ENCODE peak calls at places on chromosomes 2 and 18, in six cellular contexts. D is ovary, U is K562, T is sigmoid colon, K is A549, I is stomach. P is an unnamed sample.

GRCh38 chr2:10465915-10466314 is 17.8 kb upstream of the ODC1 start:
- DNase-seq in I (no peak), K (no peak), U (no peak), D (no peak), T (peak), P (no peak)

GRCh38 chr2:200702044-200702443 is 109.7 kb upstream of the BZW1 start:
- DNase-seq in I (no peak), K (no peak), U (no peak), D (no peak), T (no peak), P (no peak)

GRCh38 chr18:11387880-11388279 is 221.5 kb upstream of the SLC35G4 start:
- DNase-seq in K (peak), T (no peak), I (peak), U (peak), D (no peak), P (peak)

GRCh38 chr2:100235098-100235497 is 87.2 kb downstream of the LONRF2 start:
- DNase-seq in T (no peak), I (peak), D (no peak), K (no peak), U (no peak), P (peak)

GRCh38 chr18:49020129-49020528 is 69.4 kb upstream of the SMAD7 start:
- DNase-seq in K (no peak), T (no peak), I (peak), U (no peak), D (no peak), P (peak)

GRCh38 chr2:189127756-189128155 is 51.8 kb downstream of the COL5A2 start:
- DNase-seq in U (no peak), D (no peak), T (no peak), K (no peak), I (no peak), P (no peak)

GRCh38 chr2:106701134-106701994 is 184.6 kb downstream of the ST6GAL2 start:
- DNase-seq in U (no peak), D (no peak), I (no peak), K (no peak), T (no peak), P (peak)

GRCh38 chr2:200077210-200077650 is 121.8 kb downstream of the MAIP1 start:
- DNase-seq in K (peak), T (no peak), U (no peak), D (no peak), I (no peak), P (no peak)

GRCh38 chr18:12686100-12686499 is 16.4 kb downstream of the CEP76 start:
- DNase-seq in D (no peak), T (no peak), K (peak), I (no peak), U (no peak), P (no peak)

GRCh38 chr2:51013870-51014526 is 17.9 kb downstream of the NRXN1 start:
- DNase-seq in T (no peak), I (no peak), D (no peak), U (no peak), K (no peak), P (no peak)

GRCh38 chr2:190717764-190718651 is 69.1 kb downstream of the NAB1 start:
- DNase-seq in K (no peak), D (no peak), T (no peak), I (no peak), U (no peak), P (no peak)

GRCh38 chr2:38508311-38509039 is 94.3 kb downstream of the HNRNPLL start:
- DNase-seq in K (peak), D (peak), T (peak), U (peak), I (peak), P (peak)

GRCh38 chr2:119431976-119432881 is 575 bp downstream of the TMEM37 start:
- DNase-seq in K (no peak), T (peak), I (peak), D (peak), U (no peak), P (peak)

GRCh38 chr2:73536133-73536532 is 106.1 kb downstream of the NAT8 start:
- DNase-seq in I (no peak), D (no peak), K (no peak), U (no peak), T (no peak), P (no peak)

GRCh38 chr2:216632952-216633615 is at the start of gene IGFBP2:
- DNase-seq in U (no peak), T (no peak), D (peak), K (peak), I (peak), P (peak)

GRCh38 chr2:177187631-177188312 is 24.8 kb upstream of the HNRNPA3 start:
- DNase-seq in U (no peak), K (no peak), I (no peak), T (no peak), D (no peak), P (peak)

GRCh38 chr2:222861411-222862067 is 703 bp downstream of the ACSL3 start:
- DNase-seq in D (peak), U (peak), K (no peak), I (peak), T (peak), P (peak)

DNA sequence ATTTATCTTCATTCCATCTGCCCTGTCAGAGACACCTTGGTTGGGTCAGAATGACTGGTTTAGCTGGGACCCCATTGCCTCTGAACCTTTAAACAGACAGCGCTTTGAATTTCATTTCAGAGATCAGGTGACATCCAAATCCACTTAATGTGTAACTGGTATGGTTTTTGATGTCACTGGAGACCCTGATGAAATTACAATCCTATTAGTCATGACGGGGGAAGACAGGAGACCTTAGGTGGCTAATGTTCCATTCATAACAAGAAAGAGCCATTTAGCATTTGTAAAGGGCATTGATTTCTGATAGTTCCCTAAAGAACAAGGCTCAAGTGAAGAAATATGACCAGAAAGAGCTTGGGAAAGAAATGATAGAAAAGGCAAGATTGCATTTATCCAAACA is 198.4 kb downstream of the NCKAP5 start:
- DNase-seq in I (no peak), U (no peak), T (no peak), D (no peak), K (no peak), P (no peak)
- TF ChIP-seq CTCF in I (no peak), U (no peak), T (no peak), D (no peak), K (no peak), P (no peak)

DNA sequence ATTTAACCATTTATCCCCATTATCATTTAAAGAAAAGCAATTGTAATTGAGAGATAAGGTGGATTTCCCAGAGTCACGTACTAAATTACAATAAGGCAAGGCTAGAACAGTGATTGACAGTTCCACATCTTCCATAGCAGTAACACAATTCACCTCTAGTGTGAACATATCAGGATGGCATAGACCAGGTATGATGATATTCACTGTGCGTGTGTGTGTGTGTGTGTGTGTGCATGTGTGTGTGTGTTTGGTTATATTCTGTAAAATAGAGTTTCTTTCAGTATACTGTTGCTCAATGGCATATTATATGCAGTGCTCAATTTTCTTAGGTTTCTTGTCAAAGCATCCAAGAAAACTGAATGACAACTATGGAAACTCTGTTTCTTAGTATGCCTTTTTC is 1.7 kb downstream of the SCN2A start:
- DNase-seq in D (no peak), K (no peak), U (no peak), I (no peak), T (no peak), P (no peak)
- TF ChIP-seq EP300 in D (no peak), K (no peak), U (no peak), I (no peak), T (no peak), P (no peak)

GRCh38 chr18:58128286-58129018 is 84.4 kb downstream of the NEDD4L start:
- DNase-seq in T (no peak), U (no peak), D (no peak), K (no peak), I (peak), P (peak)
- TF ChIP-seq CTCF in T (no peak), U (no peak), D (no peak), K (no peak), I (no peak), P (no peak)

GRCh38 chr18:39053569-39053968 is 1488.0 kb upstream of the CELF4 start:
- DNase-seq in U (no peak), K (no peak), T (no peak), D (no peak), I (no peak), P (no peak)
- TF ChIP-seq EP300 in U (no peak), K (no peak), T (no peak), D (no peak), I (no peak), P (no peak)

DNA sequence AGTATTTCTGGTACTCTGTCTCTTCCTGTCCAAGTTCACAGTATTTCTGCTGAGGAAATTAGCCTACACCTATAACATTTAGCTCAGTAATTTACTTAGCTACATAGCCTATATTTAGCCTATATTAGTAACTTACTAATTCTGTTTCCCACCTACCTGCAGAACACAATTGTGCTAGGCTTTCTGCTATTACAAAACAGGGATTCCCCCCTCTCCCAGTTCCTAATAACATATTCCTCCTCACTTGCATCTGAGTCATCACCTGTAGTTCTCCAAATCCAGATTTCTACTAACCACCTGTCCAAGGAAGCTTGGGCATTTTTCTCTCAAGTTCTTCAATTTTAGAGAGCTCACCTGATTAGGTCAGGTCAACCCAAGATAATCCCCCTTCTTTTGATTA is 94.9 kb downstream of the NETO1 start:
- DNase-seq in D (no peak), T (no peak), K (no peak), U (no peak), I (no peak), P (no peak)
- TF ChIP-seq CTCF in D (no peak), T (no peak), K (no peak), U (no peak), I (no peak), P (no peak)